ENCODE peak calls at places on chromosome 11, in five cellular contexts. I, Y, N, G and L are unnamed samples.

GRCh38 chr11:77374108-77374507 is 72.6 kb upstream of the GDPD4 start:
- DNase-seq in I (no peak), Y (no peak), N (no peak), G (no peak), L (no peak)

GRCh38 chr11:117273550-117274289 is 17.4 kb upstream of the BACE1-AS start:
- DNase-seq in I (no peak), Y (no peak), N (no peak), G (no peak), L (peak)

GRCh38 chr11:70921804-70922203 is 330.6 kb downstream of the SHANK2 start:
- DNase-seq in I (no peak), Y (no peak), N (no peak), G (no peak), L (no peak)

GRCh38 chr11:71964641-71965040 is 34.1 kb upstream of the IL18BP start:
- DNase-seq in I (no peak), Y (no peak), N (no peak), G (no peak), L (no peak)

GRCh38 chr11:8282621-8283509 is 19.2 kb upstream of the LMO1 start:
- DNase-seq in I (peak), Y (no peak), N (no peak), G (no peak), L (peak)

GRCh38 chr11:61129608-61130523 is 27.6 kb downstream of the CD5 start:
- DNase-seq in I (peak), Y (peak), N (peak), G (peak), L (peak)

GRCh38 chr11:34439521-34440258 is 956 bp downstream of the CAT start:
- DNase-seq in I (no peak), Y (no peak), N (no peak), G (no peak), L (no peak)

GRCh38 chr11:113176971-113177370 is 137.4 kb upstream of the TTC12 start:
- DNase-seq in I (no peak), Y (no peak), N (no peak), G (no peak), L (no peak)

GRCh38 chr11:26028294-26028954 is 303.5 kb upstream of the ANO3 start:
- DNase-seq in I (no peak), Y (no peak), N (peak), G (no peak), L (no peak)

GRCh38 chr11:19093976-19094375 is 23.0 kb upstream of the ZDHHC13 start:
- DNase-seq in I (no peak), Y (no peak), N (peak), G (no peak), L (no peak)

GRCh38 chr11:126452256-126452655 is 96.8 kb downstream of the ST3GAL4 start:
- DNase-seq in I (no peak), Y (no peak), N (no peak), G (no peak), L (no peak)

GRCh38 chr11:25650319-25650718 is 681.6 kb upstream of the ANO3 start:
- DNase-seq in I (no peak), Y (no peak), N (no peak), G (no peak), L (no peak)

GRCh38 chr11:118544647-118545010 is 13.6 kb downstream of the TMEM25 start:
- DNase-seq in I (no peak), Y (no peak), N (no peak), G (no peak), L (no peak)

GRCh38 chr11:118618991-118619375 is 11.6 kb downstream of the PHLDB1 start:
- DNase-seq in I (no peak), Y (peak), N (no peak), G (peak), L (no peak)

GRCh38 chr11:69431893-69432738 is 49.3 kb upstream of the LINC01488 start:
- DNase-seq in I (no peak), Y (no peak), N (no peak), G (no peak), L (no peak)

GRCh38 chr11:107384136-107384535 is 73.5 kb downstream of the CWF19L2 start:
- DNase-seq in I (no peak), Y (no peak), N (no peak), G (no peak), L (no peak)

GRCh38 chr11:74282863-74283484 is 28.5 kb downstream of the P4HA3 start:
- DNase-seq in I (peak), Y (no peak), N (no peak), G (no peak), L (no peak)

GRCh38 chr11:3199537-3200295 is 18.9 kb downstream of the MRGPRG start:
- DNase-seq in I (no peak), Y (no peak), N (no peak), G (no peak), L (peak)

GRCh38 chr11:33542921-33543320 is 157.7 kb downstream of the C11orf91 start:
- DNase-seq in I (peak), Y (peak), N (peak), G (peak), L (peak)

GRCh38 chr11:130772266-130773227 is 143.7 kb downstream of the SNX19 start:
- DNase-seq in I (no peak), Y (peak), N (no peak), G (no peak), L (no peak)

GRCh38 chr11:8713760-8714159 is 31.2 kb downstream of the RPL27A start:
- DNase-seq in I (no peak), Y (no peak), N (no peak), G (no peak), L (no peak)

GRCh38 chr11:87739766-87740165 is 435.5 kb downstream of the RAB38 start:
- DNase-seq in I (no peak), Y (no peak), N (no peak), G (no peak), L (no peak)

GRCh38 chr11:93131709-93132108 is 66.1 kb downstream of the SLC36A4 start:
- DNase-seq in I (peak), Y (no peak), N (no peak), G (no peak), L (no peak)

GRCh38 chr11:102912482-102912830 is 37.7 kb upstream of the MMP12 start:
- DNase-seq in I (no peak), Y (no peak), N (no peak), G (no peak), L (peak)

GRCh38 chr11:134527382-134528243 is 115.6 kb upstream of the B3GAT1 start:
- DNase-seq in I (no peak), Y (no peak), N (no peak), G (peak), L (no peak)

GRCh38 chr11:123116486-123116885 is 54.5 kb upstream of the HSPA8 start:
- DNase-seq in I (no peak), Y (no peak), N (no peak), G (no peak), L (no peak)

GRCh38 chr11:88246680-88247079 is 71.4 kb upstream of the RAB38 start:
- DNase-seq in I (no peak), Y (no peak), N (no peak), G (no peak), L (no peak)

DNA sequence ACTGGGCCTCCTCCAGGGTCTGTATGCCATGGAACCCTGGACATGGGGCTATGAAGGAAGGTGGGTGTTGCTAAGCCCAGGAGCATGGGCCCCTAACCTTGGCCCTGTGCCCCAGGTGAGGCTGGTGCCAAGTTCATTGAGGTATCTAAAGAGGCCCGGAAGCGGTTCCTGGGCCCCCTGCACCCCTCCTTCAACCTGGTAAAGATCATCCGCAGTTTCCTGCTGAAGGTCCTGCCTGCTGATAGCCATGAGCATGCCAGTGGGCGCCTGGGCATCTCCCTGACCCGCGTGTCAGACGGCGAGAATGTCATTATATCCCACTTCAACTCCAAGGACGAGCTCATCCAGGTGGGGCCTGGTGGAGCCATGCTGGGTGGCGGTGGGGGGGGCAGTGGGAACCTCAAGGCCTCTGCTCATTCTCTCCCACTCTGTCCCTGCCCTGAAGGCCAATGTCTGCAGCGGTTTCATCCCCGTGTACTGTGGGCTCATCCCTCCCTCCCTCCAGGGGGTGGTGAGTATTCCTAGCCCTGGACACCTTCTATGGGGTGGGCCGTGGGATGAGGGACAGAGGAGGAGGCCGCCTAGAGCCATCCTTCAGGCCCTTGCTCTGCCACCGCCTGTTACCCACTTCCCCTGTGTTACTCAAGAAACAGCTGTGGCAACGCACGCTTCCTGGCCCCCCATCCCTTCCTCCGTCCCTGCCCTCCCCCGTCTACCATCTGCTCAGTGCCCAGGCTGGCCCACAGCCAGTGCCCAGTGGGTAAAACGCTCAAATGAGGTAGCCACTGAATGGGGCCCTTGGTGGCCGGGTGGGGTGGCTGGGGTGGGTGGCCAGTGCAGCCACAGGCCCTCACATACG is 3.0 kb downstream of the PNPLA2 start:
- DNase-seq in I (no peak), Y (no peak), N (no peak), G (no peak), L (no peak)
- H3K4me3 ChIP-seq in I (no peak), Y (peak), N (no peak), G (no peak), L (no peak)

DNA sequence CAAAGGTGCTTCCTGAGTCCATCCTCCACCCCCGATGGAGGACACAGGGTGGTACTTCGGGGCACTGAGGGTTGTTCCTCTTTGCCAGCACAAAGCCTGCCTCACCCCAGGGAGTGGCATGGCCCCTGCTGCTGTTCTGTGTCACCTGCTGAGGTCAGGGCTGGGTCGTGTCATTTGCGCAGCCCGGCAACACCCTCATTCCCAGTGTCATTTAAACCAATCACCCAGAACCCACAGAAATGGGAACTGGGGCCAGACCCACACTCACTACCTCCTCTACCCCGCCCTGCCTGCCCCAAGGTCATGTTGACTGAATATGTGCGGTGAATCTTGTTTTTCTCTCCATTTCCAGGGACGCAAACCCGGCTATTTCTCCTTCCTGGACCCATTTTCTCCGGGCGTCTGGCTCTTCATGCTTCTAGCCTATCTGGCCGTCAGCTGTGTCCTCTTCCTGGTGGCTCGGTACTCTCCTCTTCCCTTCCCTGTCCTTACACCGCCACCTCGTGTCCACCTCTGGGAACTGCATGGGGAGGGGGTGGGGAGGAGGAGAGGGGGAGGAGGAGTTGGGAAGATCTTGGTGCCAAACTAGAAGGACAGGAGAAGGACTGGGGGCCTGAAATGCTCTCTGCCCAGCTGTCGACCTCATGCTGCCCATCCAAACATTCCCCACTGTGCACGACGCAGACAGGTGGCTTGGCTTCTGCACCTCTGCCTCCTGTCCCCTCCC is 71.2 kb upstream of the TBCEL start:
- DNase-seq in I (peak), Y (peak), N (peak), G (peak), L (peak)
- H3K4me3 ChIP-seq in I (no peak), Y (peak), N (no peak), G (no peak), L (no peak)

GRCh38 chr11:111193924-111194490 is 51.5 kb upstream of the POU2AF2 start:
- DNase-seq in I (no peak), Y (no peak), N (no peak), G (no peak), L (no peak)
- H3K4me3 ChIP-seq in I (no peak), Y (no peak), N (no peak), G (no peak), L (no peak)

DNA sequence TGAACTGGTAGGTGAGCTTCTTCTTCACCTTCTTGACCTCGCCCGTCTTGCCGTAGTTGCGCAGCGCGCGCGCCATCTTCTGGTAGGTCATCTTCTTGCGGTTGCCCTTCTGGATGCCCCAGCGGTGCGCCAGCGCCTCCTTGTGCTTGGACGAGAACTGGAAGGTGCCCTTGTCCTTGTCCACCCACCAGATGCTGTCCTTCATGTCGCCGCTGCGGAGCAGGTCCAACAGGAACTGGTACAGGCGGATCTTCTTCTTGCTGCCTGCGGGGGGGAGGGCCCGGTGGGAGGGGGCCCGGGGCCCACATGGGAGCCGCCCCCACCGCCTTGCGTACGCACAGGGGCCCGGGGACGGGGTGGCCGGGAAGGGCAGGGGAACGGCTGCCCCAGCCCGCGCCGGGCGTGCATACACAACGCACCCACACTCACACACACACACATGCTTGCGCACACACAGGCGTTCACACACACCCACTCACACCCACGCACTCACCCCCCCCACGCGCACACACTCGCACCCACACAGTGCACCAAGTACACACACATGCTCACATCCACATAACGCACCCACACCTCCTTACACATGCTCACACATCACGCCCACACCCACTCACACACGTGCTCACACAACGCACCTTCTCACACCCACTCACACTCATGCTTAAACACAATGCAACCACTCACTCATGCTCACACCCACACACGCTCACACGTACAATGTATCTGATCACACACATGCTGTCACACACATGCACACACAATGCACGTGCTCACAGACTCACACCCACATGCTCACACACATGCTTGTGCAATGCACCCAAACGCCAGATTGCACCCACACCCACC is 3.0 kb upstream of the MYBPC3 start:
- DNase-seq in I (peak), Y (peak), N (peak), G (peak), L (peak)
- H3K4me3 ChIP-seq in I (peak), Y (peak), N (peak), G (peak), L (peak)

DNA sequence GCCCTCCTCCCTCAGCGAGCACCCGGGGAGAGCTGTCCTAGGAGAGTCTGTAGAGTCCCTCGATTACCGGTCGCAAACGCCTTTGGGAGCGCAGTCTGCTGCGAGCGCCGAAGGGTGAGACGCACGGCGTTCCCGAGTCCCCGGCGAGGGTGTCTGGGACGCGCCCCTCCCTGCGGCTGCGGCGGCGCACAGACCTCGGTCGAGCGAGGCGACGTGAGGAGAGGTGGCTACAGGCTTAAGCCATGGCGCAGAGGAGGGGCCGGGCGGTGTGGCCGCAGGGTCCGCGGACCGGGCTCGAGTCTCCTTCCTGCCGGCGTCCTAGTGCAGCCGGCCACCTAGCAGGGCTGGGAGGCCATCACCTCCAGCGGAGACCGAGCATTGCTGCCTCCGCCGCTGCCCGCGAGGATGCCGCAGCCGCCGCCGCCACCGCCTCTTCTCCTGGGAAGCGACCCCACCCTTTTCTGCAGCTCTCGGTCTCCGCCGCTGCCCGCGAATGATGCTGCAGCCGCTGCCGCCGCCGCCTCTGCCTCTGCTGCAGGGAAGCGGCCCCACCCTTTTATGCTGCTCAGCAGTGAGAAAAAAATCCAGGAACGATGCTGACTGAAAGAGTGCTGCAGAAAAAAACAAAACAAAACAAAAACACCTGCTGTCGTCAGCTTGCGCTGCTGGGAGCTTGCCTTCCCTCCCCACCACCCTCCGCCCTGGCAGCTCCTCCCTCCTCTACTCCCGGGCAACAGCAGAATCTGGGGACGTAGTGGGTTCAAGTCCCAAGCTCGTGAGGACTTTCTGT is at the start of gene MAP6:
- DNase-seq in I (peak), Y (no peak), N (no peak), G (no peak), L (peak)
- H3K4me3 ChIP-seq in I (peak), Y (peak), N (no peak), G (peak), L (peak)

GRCh38 chr11:132943737-132944556 is 588.4 kb downstream of the OPCML start:
- DNase-seq in I (peak), Y (no peak), N (no peak), G (no peak), L (peak)

GRCh38 chr11:132943325-132943736 is 589.0 kb downstream of the OPCML start:
- DNase-seq in I (no peak), Y (no peak), N (no peak), G (no peak), L (no peak)

GRCh38 chr11:132941761-132942160 is 590.5 kb downstream of the OPCML start:
- DNase-seq in I (no peak), Y (no peak), N (no peak), G (no peak), L (no peak)

GRCh38 chr11:132942611-132943324 is 589.5 kb downstream of the OPCML start:
- DNase-seq in I (peak), Y (no peak), N (no peak), G (no peak), L (peak)

DNA sequence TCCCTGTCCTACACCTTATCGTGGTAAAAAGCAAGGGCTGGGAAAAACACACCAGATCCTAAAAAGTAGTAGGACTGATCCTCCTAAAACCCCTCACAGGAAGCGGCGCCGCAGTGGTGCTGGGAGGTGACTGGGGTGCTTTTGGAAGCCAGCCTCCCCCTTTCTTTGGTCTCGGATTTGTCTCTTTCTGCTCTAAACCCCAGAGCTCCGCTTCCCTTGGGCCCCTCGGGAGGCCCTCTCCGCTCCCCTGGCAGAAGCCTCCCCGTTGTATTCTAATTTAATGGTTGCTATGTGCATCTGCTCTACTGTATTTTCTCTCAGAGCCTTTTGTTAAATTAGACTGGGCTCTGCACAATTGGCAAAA is 587.8 kb downstream of the OPCML start:
- DNase-seq in I (peak), Y (no peak), N (no peak), G (no peak), L (peak)
- H3K4me3 ChIP-seq in I (peak), Y (peak), N (no peak), G (no peak), L (peak)

DNA sequence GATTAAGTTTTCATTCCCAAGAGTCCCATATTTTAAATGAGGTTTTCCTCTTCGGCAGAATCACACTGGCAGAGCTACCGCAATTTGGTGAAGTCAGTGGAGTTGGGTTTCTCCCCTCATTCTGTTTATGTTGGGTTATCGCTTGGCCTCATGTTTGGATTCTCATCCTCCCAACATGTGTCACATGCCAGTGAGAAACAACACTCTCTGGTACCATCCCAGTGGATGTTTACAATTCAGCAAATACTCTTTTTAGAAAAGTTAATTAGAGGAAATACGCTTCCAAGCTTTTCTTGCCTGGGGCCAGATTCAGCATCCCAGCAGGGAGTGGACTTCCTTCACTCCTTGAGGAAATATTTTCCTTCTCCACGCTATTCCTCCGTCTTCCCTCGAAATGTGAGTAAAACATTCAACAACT is 2.1 kb downstream of the PAMR1 start:
- DNase-seq in I (no peak), Y (no peak), N (no peak), G (no peak), L (no peak)
- H3K4me3 ChIP-seq in I (peak), Y (peak), N (no peak), G (peak), L (no peak)